ENCODE peak calls at places on chromosomes 2 and 18, in four cellular contexts. N, Q, S and K are unnamed samples.
A peak's percentile ranks its signal among the peaks of the same experiment; 100 is the strongest.

GRCh38 chr18:75247601-75248421 is 37.2 kb downstream of the TSHZ1 start:
- DNase-seq in N (no peak), Q (no peak), S (peak; percentile 62), K (peak; percentile 63)

GRCh38 chr18:34866739-34867138 is 156.6 kb downstream of the DTNA start:
- DNase-seq in N (no peak), Q (no peak), S (peak; percentile 33), K (no peak)

GRCh38 chr18:32439802-32440201 is 30.9 kb downstream of the GAREM1 start:
- DNase-seq in N (peak; percentile 48), Q (no peak), S (no peak), K (no peak)

GRCh38 chr2:118940486-118941120 is 1.4 kb upstream of the MARCO start:
- DNase-seq in N (no peak), Q (no peak), S (no peak), K (no peak)

GRCh38 chr2:241359481-241360045 is 3.5 kb downstream of the FARP2 start:
- DNase-seq in N (no peak), Q (no peak), S (no peak), K (no peak)

GRCh38 chr18:62435435-62436031 is 87.3 kb upstream of the ZCCHC2 start:
- DNase-seq in N (no peak), Q (no peak), S (no peak), K (no peak)

GRCh38 chr18:58580623-58581022 is 48.3 kb downstream of the ALPK2 start:
- DNase-seq in N (peak; percentile 42), Q (no peak), S (peak; percentile 42), K (no peak)

GRCh38 chr2:85704800-85705679 is 10.9 kb downstream of the GNLY start:
- DNase-seq in N (no peak), Q (no peak), S (no peak), K (no peak)

GRCh38 chr2:40844353-40845277 is 392.7 kb upstream of the SLC8A1 start:
- DNase-seq in N (peak; percentile 14), Q (no peak), S (peak; percentile 6), K (no peak)

GRCh38 chr2:71716697-71717624 is 263.6 kb downstream of the DYSF start:
- DNase-seq in N (no peak), Q (no peak), S (peak; percentile 81), K (peak; percentile 78)